ENCODE peak calls at places on chromosome 22, in ten cellular contexts. A is SJSA1; C is body of pancreas; L is left ventricle myocardium inferior; O is neural progenitor cell; N is lower lobe of right lung; P is Peyer's patch; F is naive thymus-derived CD4-positive, alpha-beta T cell; S is HCT116; Q is dorsolateral prefrontal cortex. T is an unnamed sample.
A peak's percentile ranks its signal among the peaks of the same experiment; 100 is the strongest.

GRCh38 chr22:35596821-35597220 is 20.3 kb downstream of the MB start:
- DNase-seq in A (no peak), C (peak; percentile 66), L (peak; percentile 72), O (no peak), N (no peak), P (no peak), F (no peak), S (no peak), Q (no peak), T (no peak)

GRCh38 chr22:50282361-50283144 is 12.4 kb upstream of the MAPK11 start:
- DNase-seq in A (peak; percentile 64), C (peak; percentile 88), L (no peak), O (no peak), N (peak; percentile 89), P (peak; percentile 76), F (no peak), S (peak; percentile 77), Q (no peak), T (no peak)

GRCh38 chr22:21940521-21940920 is 12.1 kb downstream of the PPM1F start:
- DNase-seq in A (no peak), C (no peak), L (no peak), O (no peak), N (no peak), P (no peak), F (no peak), S (no peak), Q (no peak), T (no peak)

GRCh38 chr22:22917377-22917776 is 29.8 kb downstream of the IGLL5 start:
- DNase-seq in A (no peak), C (no peak), L (no peak), O (no peak), N (no peak), P (no peak), F (no peak), S (no peak), Q (no peak), T (no peak)

GRCh38 chr22:19448739-19449421 is 1.4 kb upstream of the C22orf39 start:
- DNase-seq in A (no peak), C (no peak), L (no peak), O (peak; percentile 13), N (no peak), P (no peak), F (no peak), S (no peak), Q (no peak), T (no peak)

GRCh38 chr22:39242389-39242808 is 2.4 kb downstream of the PDGFB start:
- DNase-seq in A (no peak), C (no peak), L (no peak), O (peak; percentile 72), N (no peak), P (no peak), F (no peak), S (no peak), Q (no peak), T (no peak)

GRCh38 chr22:20779014-20779812 is 5.3 kb downstream of the SERPIND1 start:
- DNase-seq in A (no peak), C (no peak), L (no peak), O (no peak), N (no peak), P (no peak), F (no peak), S (no peak), Q (no peak), T (no peak)

GRCh38 chr22:38982008-38982927 is at the start of gene APOBEC3B:
- DNase-seq in A (peak; percentile 87), C (peak; percentile 96), L (peak; percentile 54), O (peak; percentile 47), N (peak; percentile 80), P (peak; percentile 95), F (peak; percentile 28), S (peak; percentile 81), Q (peak; percentile 62), T (peak; percentile 80)

GRCh38 chr22:25929479-25929878 is 187.5 kb downstream of the MYO18B start:
- DNase-seq in A (no peak), C (no peak), L (no peak), O (peak; percentile 67), N (no peak), P (no peak), F (no peak), S (no peak), Q (no peak), T (no peak)

GRCh38 chr22:49519117-49519737 is 308.4 kb downstream of the BRD1 start:
- DNase-seq in A (no peak), C (no peak), L (no peak), O (peak; percentile 26), N (no peak), P (no peak), F (no peak), S (no peak), Q (no peak), T (no peak)

GRCh38 chr22:24834845-24835570 is 29.0 kb downstream of the SGSM1 start:
- DNase-seq in A (no peak), C (peak; percentile 28), L (no peak), O (peak; percentile 59), N (no peak), P (no peak), F (no peak), S (peak; percentile 37), Q (no peak), T (peak; percentile 11)

GRCh38 chr22:32801436-32802290 is at the start of gene TIMP3:
- DNase-seq in A (peak; percentile 65), C (peak; percentile 74), L (peak; percentile 94), O (peak; percentile 92), N (peak; percentile 81), P (peak; percentile 80), F (no peak), S (no peak), Q (peak; percentile 52), T (no peak)

GRCh38 chr22:36467946-36468345 is 13.5 kb downstream of the TXN2 start:
- DNase-seq in A (peak; percentile 96), C (no peak), L (peak; percentile 48), O (no peak), N (no peak), P (no peak), F (no peak), S (peak; percentile 58), Q (no peak), T (peak; percentile 91)

GRCh38 chr22:38878001-38878400 is 6.0 kb upstream of the CBX6 start:
- DNase-seq in A (no peak), C (no peak), L (no peak), O (no peak), N (no peak), P (no peak), F (no peak), S (no peak), Q (no peak), T (no peak)

GRCh38 chr22:35439365-35439717 is 39.4 kb downstream of the MCM5 start:
- DNase-seq in A (no peak), C (no peak), L (no peak), O (no peak), N (no peak), P (no peak), F (no peak), S (no peak), Q (no peak), T (no peak)

GRCh38 chr22:29043906-29044575 is 17.6 kb downstream of the C22orf31 start:
- DNase-seq in A (peak; percentile 78), C (no peak), L (no peak), O (no peak), N (no peak), P (no peak), F (no peak), S (no peak), Q (no peak), T (no peak)
- H3K4me3 ChIP-seq in A (no peak overlapping the region), C (no peak overlapping the region), L (no peak overlapping the region), O (no peak overlapping the region), N (no peak overlapping the region), P (no peak overlapping the region), F (no peak overlapping the region), S (no peak overlapping the region), Q (no peak overlapping the region), T (no peak overlapping the region)

GRCh38 chr22:46453829-46454220 is 83.6 kb downstream of the CELSR1 start:
- DNase-seq in A (no peak), C (no peak), L (no peak), O (no peak), N (no peak), P (no peak), F (no peak), S (no peak), Q (no peak), T (no peak)
- H3K27me3 ChIP-seq in A (peaks cover 6% of the 10 kb centered on the region), C (no peaks in the 10 kb centered on the region), L (peaks cover 37% of the 10 kb centered on the region), O (no peaks in the 10 kb centered on the region), N (peaks cover 3% of the 10 kb centered on the region), P (no peaks in the 10 kb centered on the region), F (no peaks in the 10 kb centered on the region), S (no peaks in the 10 kb centered on the region), Q (peaks cover 12% of the 10 kb centered on the region), T (peaks cover 2% of the 10 kb centered on the region)

GRCh38 chr22:40329466-40329865 is 16.8 kb upstream of the ADSL start:
- DNase-seq in A (no peak), C (no peak), L (no peak), O (no peak), N (no peak), P (no peak), F (no peak), S (no peak), Q (no peak), T (no peak)

GRCh38 chr22:40334899-40335298 is 11.4 kb upstream of the ADSL start:
- DNase-seq in A (no peak), C (no peak), L (no peak), O (no peak), N (no peak), P (no peak), F (peak; percentile 74), S (no peak), Q (no peak), T (no peak)

GRCh38 chr22:40334060-40334459 is 12.2 kb upstream of the ADSL start:
- DNase-seq in A (no peak), C (no peak), L (no peak), O (no peak), N (no peak), P (no peak), F (no peak), S (no peak), Q (no peak), T (no peak)

GRCh38 chr22:40331706-40332105 is 14.6 kb upstream of the ADSL start:
- DNase-seq in A (no peak), C (no peak), L (no peak), O (no peak), N (no peak), P (no peak), F (no peak), S (no peak), Q (no peak), T (no peak)

GRCh38 chr22:40332319-40332781 is 13.9 kb upstream of the ADSL start:
- DNase-seq in A (peak; percentile 66), C (no peak), L (no peak), O (no peak), N (no peak), P (no peak), F (peak; percentile 65), S (no peak), Q (no peak), T (no peak)
- H3K27ac ChIP-seq in A (peak overlapping the region; percentile 47), C (no peak overlapping the region), L (no peak overlapping the region), O (no peak overlapping the region), N (no peak overlapping the region), P (no peak overlapping the region), F (peak overlapping the region; percentile 65), S (no peak overlapping the region), Q (peak overlapping the region; percentile 61), T (no peak overlapping the region)

DNA sequence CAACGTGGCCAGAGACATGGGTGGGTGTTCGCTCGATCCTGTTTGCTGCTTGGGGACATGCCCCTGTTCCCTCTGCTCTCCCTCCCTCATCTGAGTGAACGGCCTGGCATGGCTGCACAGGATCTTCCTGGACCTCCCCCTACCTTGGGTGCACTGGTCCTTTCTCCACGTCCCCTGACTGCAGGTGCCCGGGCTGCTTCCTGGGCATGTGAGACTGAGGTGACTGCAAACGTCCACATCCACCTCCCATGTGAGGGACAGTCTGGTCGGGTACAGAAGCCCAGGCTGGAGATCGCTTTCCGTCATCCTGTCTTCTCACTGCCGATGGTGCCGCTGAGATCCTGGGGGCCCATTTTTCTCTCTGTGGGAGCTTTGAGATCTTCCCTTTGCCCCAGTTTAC is 11.8 kb downstream of the SULT4A1 start:
- DNase-seq in A (no peak), C (no peak), L (no peak), O (no peak), N (no peak), P (no peak), F (no peak), S (no peak), Q (peak; percentile 38), T (no peak)
- H3K4me3 ChIP-seq in A (no peak overlapping the region), C (no peak overlapping the region), L (no peak overlapping the region), O (no peak overlapping the region), N (no peak overlapping the region), P (no peak overlapping the region), F (no peak overlapping the region), S (no peak overlapping the region), Q (no peak overlapping the region), T (no peak overlapping the region)